ENCODE peak calls at places on chromosomes 4 and X, in five cellular contexts. R is tibial artery, O is fibroblast of mammary gland, S is GM13976, Y is endothelial cell. B is an unnamed sample.

GRCh38 chrX:112803060-112803459 is 37.6 kb downstream of the AMOT start:
- DNase-seq in R (no peak), Y (no peak), O (no peak), S (no peak), B (no peak)

GRCh38 chrX:133645251-133645650 is 230.0 kb upstream of the GPC4 start:
- DNase-seq in S (no peak), Y (no peak), R (no peak), O (peak), B (no peak)

GRCh38 chrX:53939127-53939526 is 105.1 kb downstream of the PHF8 start:
- DNase-seq in S (no peak), O (no peak), R (no peak), Y (no peak), B (no peak)

GRCh38 chr4:33825685-33826084 is 2418.6 kb downstream of the ARAP2 start:
- DNase-seq in R (no peak), O (no peak), S (no peak), Y (no peak), B (no peak)

GRCh38 chr4:83272900-83273299 is 11.7 kb downstream of the COQ2 start:
- DNase-seq in S (peak), Y (no peak), O (no peak), R (no peak), B (peak)

GRCh38 chrX:17590892-17591740 is 146.2 kb upstream of the SCML1 start:
- DNase-seq in R (peak), O (peak), S (peak), Y (peak), B (peak)

GRCh38 chr4:113330200-113330599 is 280.7 kb downstream of the ANK2 start:
- DNase-seq in Y (no peak), S (no peak), R (no peak), O (no peak), B (no peak)

GRCh38 chr4:161564230-161564834 is 599.5 kb downstream of the FSTL5 start:
- DNase-seq in R (no peak), S (no peak), Y (no peak), O (peak), B (no peak)

GRCh38 chr4:81049310-81049709 is 18.8 kb downstream of the BMP3 start:
- DNase-seq in O (no peak), S (no peak), Y (no peak), R (no peak), B (no peak)

GRCh38 chr4:183429489-183429888 is 14.9 kb upstream of the CDKN2AIP start:
- DNase-seq in O (no peak), S (no peak), Y (no peak), R (no peak), B (no peak)

GRCh38 chr4:145909331-145909730 is 29.3 kb downstream of the ZNF827 start:
- DNase-seq in S (no peak), R (no peak), Y (peak), O (peak), B (no peak)

GRCh38 chrX:97482901-97483300 is 599.2 kb downstream of the RPA4 start:
- DNase-seq in S (no peak), Y (no peak), O (no peak), R (no peak), B (no peak)

GRCh38 chr4:56066493-56066892 is 117.7 kb downstream of the CEP135 start:
- DNase-seq in O (no peak), R (no peak), Y (no peak), S (no peak), B (no peak)

GRCh38 chr4:30716158-30716557 is 4.0 kb upstream of the PCDH7 start:
- DNase-seq in Y (no peak), S (peak), R (no peak), O (peak), B (peak)

GRCh38 chr4:174215936-174216699 is 67.3 kb downstream of the FBXO8 start:
- DNase-seq in S (no peak), Y (no peak), R (no peak), O (no peak), B (no peak)

GRCh38 chr4:23782778-23783455 is 106.9 kb downstream of the PPARGC1A start:
- DNase-seq in R (no peak), O (peak), Y (no peak), S (no peak), B (no peak)

GRCh38 chr4:169222768-169223167 is 48.0 kb downstream of the SH3RF1 start:
- DNase-seq in R (no peak), S (no peak), Y (no peak), O (no peak), B (no peak)

GRCh38 chr4:186058980-186059316 is 10.0 kb upstream of the TLR3 start:
- DNase-seq in O (no peak), R (no peak), S (no peak), Y (no peak), B (no peak)

GRCh38 chrX:101550825-101551767 is 749 bp downstream of the ARMCX1 start:
- DNase-seq in R (peak), S (no peak), O (peak), Y (peak), B (no peak)

GRCh38 chrX:103817502-103817901 is 14.6 kb downstream of the RAB9B start:
- DNase-seq in R (no peak), S (peak), O (peak), Y (peak), B (peak)
- TF ChIP-seq CTCF in R (peak), S (peak), O (peak), Y (peak), B (peak)

DNA sequence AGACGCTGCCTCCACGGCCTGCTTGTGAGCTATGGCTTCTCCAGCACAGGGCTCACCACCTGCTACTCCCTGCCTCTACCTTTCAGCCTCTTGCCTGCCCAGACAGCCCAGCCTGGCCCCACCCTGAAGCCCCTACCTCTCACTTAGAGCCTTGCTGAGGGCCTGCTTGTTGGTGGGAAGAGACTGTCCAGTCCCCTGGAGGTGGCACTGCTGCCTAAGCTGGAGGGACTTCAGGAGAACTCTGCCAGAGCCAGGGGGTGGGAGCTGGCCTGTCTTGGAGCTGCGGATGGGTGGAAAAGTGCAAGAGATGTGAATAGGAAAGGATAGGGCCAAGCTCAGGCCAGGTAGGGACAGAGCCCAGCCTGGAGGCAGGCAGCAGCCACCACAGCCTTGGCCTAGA is 2.7 kb upstream of the ZNF185 start:
- DNase-seq in Y (no peak), O (no peak), R (no peak), S (no peak), B (no peak)
- TF ChIP-seq CTCF in Y (no peak), O (no peak), R (no peak), S (no peak), B (no peak)

GRCh38 chr4:46886711-46887110 is 22.3 kb downstream of the COX7B2 start:
- DNase-seq in S (no peak), O (peak), Y (no peak), R (no peak), B (no peak)
- TF ChIP-seq CTCF in S (no peak), O (peak), Y (no peak), R (peak), B (peak)

DNA sequence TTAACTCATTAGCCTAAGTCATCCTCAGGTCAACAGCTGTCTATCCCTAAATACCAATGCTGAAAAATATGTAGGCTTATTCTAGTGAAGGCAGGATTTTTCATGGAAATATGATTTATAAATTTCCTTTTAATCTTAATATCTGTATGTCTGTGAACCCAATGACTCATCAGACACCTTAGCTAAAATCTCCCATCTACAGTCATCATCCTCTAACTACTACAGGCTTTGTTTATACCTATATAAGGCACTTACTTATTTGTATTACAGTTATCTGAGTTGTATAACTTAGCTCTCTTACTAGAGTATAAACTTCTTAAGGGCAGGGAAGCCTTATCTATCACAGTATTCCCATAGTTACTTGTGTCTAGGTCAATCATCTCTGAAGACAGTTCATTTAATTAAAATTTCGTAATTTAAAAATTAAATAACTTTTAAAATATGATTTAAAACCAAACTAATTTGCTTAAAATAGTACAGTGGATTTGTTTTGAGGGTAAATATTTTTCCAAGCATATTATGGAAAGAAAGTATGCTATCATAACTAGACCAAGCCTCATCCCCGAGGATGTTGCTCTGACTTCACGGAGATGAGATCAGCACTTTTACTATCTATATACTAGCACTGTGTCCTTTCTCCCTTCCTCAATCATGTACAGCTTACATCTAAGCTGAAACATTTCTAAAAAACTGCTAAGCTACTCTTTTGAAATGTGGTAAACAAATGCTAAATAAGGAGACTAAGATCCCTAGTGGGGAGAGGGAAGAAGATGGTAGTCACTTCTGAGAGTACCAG is 24.0 kb downstream of the AMMECR1 start:
- DNase-seq in Y (no peak), R (no peak), S (no peak), O (peak), B (no peak)
- TF ChIP-seq CTCF in Y (no peak), R (no peak), S (no peak), O (no peak), B (no peak)

DNA sequence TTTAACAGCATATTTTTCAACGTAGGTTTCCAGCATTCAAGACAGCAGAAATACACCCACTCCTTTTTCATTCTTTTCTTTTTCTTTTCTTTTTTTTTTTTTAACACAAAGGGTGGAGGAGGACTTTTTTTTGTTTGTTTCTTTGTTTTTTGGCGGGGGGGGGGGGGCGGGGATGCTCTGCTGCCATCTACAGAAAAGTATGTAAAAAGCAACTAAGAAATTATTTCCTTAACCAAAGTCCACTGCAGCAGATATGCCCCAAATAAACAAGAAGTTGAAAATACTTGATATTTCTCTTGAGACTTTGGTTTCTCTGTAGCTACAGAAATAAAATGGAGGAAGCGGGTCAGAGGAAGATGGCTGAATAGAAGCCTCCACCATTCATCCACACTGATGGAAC is 63.2 kb upstream of the PBDC1 start:
- DNase-seq in O (no peak), R (no peak), S (no peak), Y (no peak), B (no peak)
- TF ChIP-seq CTCF in O (no peak), R (no peak), S (no peak), Y (no peak), B (no peak)

GRCh38 chr4:11428701-11429571 is at the start of gene HS3ST1:
- DNase-seq in S (peak), R (peak), Y (peak), O (peak), B (peak)
- TF ChIP-seq CTCF in S (peak), R (peak), Y (peak), O (no peak), B (peak)

GRCh38 chrX:46838482-46838857 is 1.6 kb downstream of the RP2 start:
- DNase-seq in S (no peak), Y (no peak), R (no peak), O (peak), B (no peak)

GRCh38 chrX:46840946-46841740 is 4.3 kb downstream of the RP2 start:
- DNase-seq in S (no peak), R (no peak), Y (no peak), O (peak), B (no peak)

GRCh38 chrX:46837543-46838481 is 969 bp downstream of the RP2 start:
- DNase-seq in Y (no peak), O (peak), R (no peak), S (peak), B (peak)

GRCh38 chrX:46838974-46839480 is 2.2 kb downstream of the RP2 start:
- DNase-seq in Y (no peak), O (no peak), S (no peak), R (no peak), B (no peak)

DNA sequence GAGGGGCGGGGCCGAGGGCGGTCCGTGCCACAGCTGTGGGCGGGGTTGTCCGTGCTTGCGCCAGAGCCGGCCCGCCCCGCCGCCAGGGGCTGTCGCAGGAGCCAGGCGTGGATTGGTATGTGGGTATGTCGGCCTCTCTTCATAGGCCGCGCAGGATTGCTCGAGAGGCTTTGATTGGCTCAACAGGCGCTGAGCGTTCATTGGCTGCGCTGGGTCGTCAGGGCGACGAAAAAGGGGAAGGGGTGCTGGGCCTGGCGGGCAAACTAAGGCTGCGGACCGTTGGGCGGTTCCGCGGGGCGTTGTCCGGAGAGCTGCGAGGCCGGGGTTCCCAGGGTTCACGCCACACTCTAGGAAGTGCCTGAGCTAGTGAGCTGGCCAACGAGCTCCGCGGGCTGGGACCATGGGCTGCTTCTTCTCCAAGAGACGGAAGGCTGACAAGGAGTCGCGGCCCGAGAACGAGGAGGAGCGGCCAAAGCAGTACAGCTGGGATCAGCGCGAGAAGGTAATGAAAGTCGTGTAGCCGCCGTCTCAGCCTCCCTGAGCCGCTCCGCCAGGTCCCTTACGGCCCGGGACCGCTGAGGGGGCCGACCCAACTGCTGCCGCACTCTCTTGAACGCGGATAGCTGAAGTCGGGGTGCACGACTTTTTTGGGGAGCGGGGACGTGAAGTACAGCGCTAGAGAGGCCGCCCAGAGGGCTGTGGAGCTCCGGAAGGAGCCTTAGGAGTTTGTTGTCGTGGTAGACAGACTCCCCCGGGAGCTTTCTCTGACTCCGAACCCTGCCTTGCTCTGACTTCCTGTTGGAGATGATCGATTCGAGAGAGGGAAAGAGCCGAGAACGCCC is at the start of gene RP2:
- DNase-seq in O (peak), R (peak), S (peak), Y (peak), B (peak)
- TF ChIP-seq CTCF in O (no peak), R (peak), S (peak), Y (no peak), B (no peak)

GRCh38 chrX:68199062-68199848 is 234.0 kb downstream of the OPHN1 start:
- DNase-seq in O (no peak), R (no peak), S (no peak), Y (no peak), B (no peak)

GRCh38 chrX:68209008-68209407 is 224.3 kb downstream of the OPHN1 start:
- DNase-seq in Y (no peak), S (no peak), R (no peak), O (no peak), B (no peak)

GRCh38 chrX:68204639-68205038 is 228.7 kb downstream of the OPHN1 start:
- DNase-seq in R (no peak), O (no peak), S (no peak), Y (no peak), B (no peak)

GRCh38 chrX:68203656-68204055 is 229.6 kb downstream of the OPHN1 start:
- DNase-seq in S (no peak), Y (no peak), O (no peak), R (no peak), B (no peak)
- TF ChIP-seq CTCF in S (no peak), Y (no peak), O (no peak), R (no peak), B (no peak)

GRCh38 chrX:57083143-57083542 is 38.2 kb downstream of the SPIN2B start:
- DNase-seq in R (no peak), Y (no peak), S (no peak), O (no peak), B (no peak)
- TF ChIP-seq CTCF in R (no peak), Y (no peak), S (no peak), O (no peak), B (peak)

GRCh38 chr4:40978548-40978947 is 228.8 kb downstream of the NSUN7 start:
- DNase-seq in S (no peak), R (no peak), O (no peak), Y (no peak), B (no peak)
- TF ChIP-seq CTCF in S (no peak), R (no peak), O (no peak), Y (no peak), B (no peak)

B was measured in GM13977.